ENCODE peak calls at places on chromosomes 12 and 14, in ten cellular contexts. One of them, this sample, is unnamed.

GRCh38 chr14:26598081-26598671 is 343 bp upstream of the NOVA1 start:
- DNase-seq in AG04450: peak; percentile 50
- DNase-seq in left ventricle myocardium inferior: peak; percentile 78
- DNase-seq in fibroblast of lung: peak; percentile 97
- DNase-seq in IMR-90: peak; percentile 82
- DNase-seq in uterus: peak; percentile 93
- DNase-seq in HCT116: no peak
- DNase-seq in naive thymus-derived CD4-positive, alpha-beta T cell: peak; percentile 7
- DNase-seq in OCI-LY7: no peak
- DNase-seq in heart left ventricle: peak; percentile 77
- DNase-seq in this sample: peak; percentile 91

GRCh38 chr14:74566174-74567125 is 45.6 kb downstream of the LTBP2 start:
- DNase-seq in naive thymus-derived CD4-positive, alpha-beta T cell: no peak
- DNase-seq in OCI-LY7: no peak
- DNase-seq in heart left ventricle: peak; percentile 23
- DNase-seq in HCT116: no peak
- DNase-seq in fibroblast of lung: no peak
- DNase-seq in AG04450: no peak
- DNase-seq in left ventricle myocardium inferior: no peak
- DNase-seq in uterus: no peak
- DNase-seq in IMR-90: no peak
- DNase-seq in this sample: no peak

GRCh38 chr12:30696486-30696885 is 817 bp upstream of the IPO8 start:
- DNase-seq in left ventricle myocardium inferior: no peak
- DNase-seq in HCT116: no peak
- DNase-seq in naive thymus-derived CD4-positive, alpha-beta T cell: no peak
- DNase-seq in OCI-LY7: no peak
- DNase-seq in fibroblast of lung: no peak
- DNase-seq in IMR-90: no peak
- DNase-seq in heart left ventricle: no peak
- DNase-seq in AG04450: no peak
- DNase-seq in uterus: no peak
- DNase-seq in this sample: no peak

GRCh38 chr14:106872619-106873446 is 1346.5 kb downstream of the TMEM121 start:
- DNase-seq in naive thymus-derived CD4-positive, alpha-beta T cell: peak; percentile 85
- DNase-seq in left ventricle myocardium inferior: peak; percentile 39
- DNase-seq in heart left ventricle: no peak
- DNase-seq in fibroblast of lung: no peak
- DNase-seq in HCT116: no peak
- DNase-seq in IMR-90: no peak
- DNase-seq in AG04450: no peak
- DNase-seq in OCI-LY7: peak; percentile 90
- DNase-seq in uterus: no peak
- DNase-seq in this sample: no peak

GRCh38 chr14:75835156-75836141 is 146.3 kb downstream of the TGFB3 start:
- DNase-seq in HCT116: no peak
- DNase-seq in IMR-90: no peak
- DNase-seq in heart left ventricle: no peak
- DNase-seq in AG04450: no peak
- DNase-seq in fibroblast of lung: no peak
- DNase-seq in uterus: no peak
- DNase-seq in OCI-LY7: no peak
- DNase-seq in left ventricle myocardium inferior: no peak
- DNase-seq in naive thymus-derived CD4-positive, alpha-beta T cell: no peak
- DNase-seq in this sample: no peak

GRCh38 chr14:36339817-36340216 is 19.4 kb upstream of the MBIP start:
- DNase-seq in fibroblast of lung: no peak
- DNase-seq in OCI-LY7: no peak
- DNase-seq in uterus: no peak
- DNase-seq in IMR-90: no peak
- DNase-seq in HCT116: no peak
- DNase-seq in heart left ventricle: no peak
- DNase-seq in naive thymus-derived CD4-positive, alpha-beta T cell: no peak
- DNase-seq in AG04450: no peak
- DNase-seq in left ventricle myocardium inferior: no peak
- DNase-seq in this sample: no peak

GRCh38 chr14:77761205-77761931 is 412 bp upstream of the SNW1 start:
- DNase-seq in left ventricle myocardium inferior: peak; percentile 32
- DNase-seq in uterus: peak; percentile 40
- DNase-seq in IMR-90: peak; percentile 36
- DNase-seq in HCT116: no peak
- DNase-seq in AG04450: no peak
- DNase-seq in OCI-LY7: peak; percentile 19
- DNase-seq in heart left ventricle: peak; percentile 58
- DNase-seq in fibroblast of lung: peak; percentile 95
- DNase-seq in naive thymus-derived CD4-positive, alpha-beta T cell: no peak
- DNase-seq in this sample: no peak

GRCh38 chr14:21311614-21312013 is 31.7 kb downstream of the RPGRIP1 start:
- DNase-seq in AG04450: no peak
- DNase-seq in IMR-90: no peak
- DNase-seq in left ventricle myocardium inferior: no peak
- DNase-seq in heart left ventricle: no peak
- DNase-seq in uterus: no peak
- DNase-seq in naive thymus-derived CD4-positive, alpha-beta T cell: no peak
- DNase-seq in OCI-LY7: no peak
- DNase-seq in fibroblast of lung: no peak
- DNase-seq in HCT116: no peak
- DNase-seq in this sample: no peak

GRCh38 chr12:46675736-46676135 is 150.1 kb downstream of the SLC38A4 start:
- DNase-seq in left ventricle myocardium inferior: no peak
- DNase-seq in naive thymus-derived CD4-positive, alpha-beta T cell: peak; percentile 38
- DNase-seq in uterus: no peak
- DNase-seq in fibroblast of lung: peak; percentile 68
- DNase-seq in heart left ventricle: peak; percentile 23
- DNase-seq in HCT116: no peak
- DNase-seq in AG04450: no peak
- DNase-seq in OCI-LY7: peak; percentile 10
- DNase-seq in IMR-90: peak; percentile 44
- DNase-seq in this sample: no peak

GRCh38 chr12:53065470-53065869 is 13.7 kb downstream of the SPRYD3 start:
- DNase-seq in heart left ventricle: no peak
- DNase-seq in left ventricle myocardium inferior: no peak
- DNase-seq in HCT116: no peak
- DNase-seq in uterus: peak; percentile 36
- DNase-seq in naive thymus-derived CD4-positive, alpha-beta T cell: no peak
- DNase-seq in IMR-90: no peak
- DNase-seq in AG04450: no peak
- DNase-seq in OCI-LY7: no peak
- DNase-seq in fibroblast of lung: no peak
- DNase-seq in this sample: no peak

GRCh38 chr12:4526923-4527546 is 11.7 kb upstream of the RAD51AP1 start:
- DNase-seq in heart left ventricle: no peak
- DNase-seq in OCI-LY7: peak; percentile 29
- DNase-seq in HCT116: no peak
- DNase-seq in AG04450: no peak
- DNase-seq in uterus: no peak
- DNase-seq in naive thymus-derived CD4-positive, alpha-beta T cell: peak; percentile 42
- DNase-seq in fibroblast of lung: peak; percentile 45
- DNase-seq in IMR-90: peak; percentile 16
- DNase-seq in left ventricle myocardium inferior: no peak
- DNase-seq in this sample: no peak

GRCh38 chr12:84804691-84805473 is 107.7 kb downstream of the SLC6A15 start:
- DNase-seq in uterus: no peak
- DNase-seq in AG04450: no peak
- DNase-seq in fibroblast of lung: no peak
- DNase-seq in naive thymus-derived CD4-positive, alpha-beta T cell: no peak
- DNase-seq in heart left ventricle: no peak
- DNase-seq in left ventricle myocardium inferior: no peak
- DNase-seq in OCI-LY7: no peak
- DNase-seq in IMR-90: no peak
- DNase-seq in HCT116: no peak
- DNase-seq in this sample: peak; percentile 1

GRCh38 chr12:130998136-130998535 is 44.4 kb downstream of the ADGRD1 start:
- DNase-seq in IMR-90: no peak
- DNase-seq in AG04450: no peak
- DNase-seq in HCT116: no peak
- DNase-seq in left ventricle myocardium inferior: no peak
- DNase-seq in uterus: no peak
- DNase-seq in heart left ventricle: no peak
- DNase-seq in OCI-LY7: no peak
- DNase-seq in fibroblast of lung: no peak
- DNase-seq in naive thymus-derived CD4-positive, alpha-beta T cell: no peak
- DNase-seq in this sample: no peak

GRCh38 chr14:42710071-42710470 is 1103.4 kb downstream of the LRFN5 start:
- DNase-seq in IMR-90: peak; percentile 0
- DNase-seq in fibroblast of lung: peak; percentile 12
- DNase-seq in uterus: no peak
- DNase-seq in naive thymus-derived CD4-positive, alpha-beta T cell: no peak
- DNase-seq in HCT116: no peak
- DNase-seq in left ventricle myocardium inferior: no peak
- DNase-seq in heart left ventricle: no peak
- DNase-seq in OCI-LY7: no peak
- DNase-seq in AG04450: no peak
- DNase-seq in this sample: no peak
- H3K9me3 ChIP-seq in IMR-90: no peaks in the 10 kb centered on the region
- H3K9me3 ChIP-seq in fibroblast of lung: no peaks in the 10 kb centered on the region
- H3K9me3 ChIP-seq in uterus: no peaks in the 10 kb centered on the region
- H3K9me3 ChIP-seq in naive thymus-derived CD4-positive, alpha-beta T cell: no peaks in the 10 kb centered on the region
- H3K9me3 ChIP-seq in HCT116: no peaks in the 10 kb centered on the region
- H3K9me3 ChIP-seq in left ventricle myocardium inferior: no peaks in the 10 kb centered on the region
- H3K9me3 ChIP-seq in heart left ventricle: no peaks in the 10 kb centered on the region
- H3K9me3 ChIP-seq in OCI-LY7: no peaks in the 10 kb centered on the region
- H3K9me3 ChIP-seq in AG04450: no peaks in the 10 kb centered on the region
- H3K9me3 ChIP-seq in this sample: no peaks in the 10 kb centered on the region

DNA sequence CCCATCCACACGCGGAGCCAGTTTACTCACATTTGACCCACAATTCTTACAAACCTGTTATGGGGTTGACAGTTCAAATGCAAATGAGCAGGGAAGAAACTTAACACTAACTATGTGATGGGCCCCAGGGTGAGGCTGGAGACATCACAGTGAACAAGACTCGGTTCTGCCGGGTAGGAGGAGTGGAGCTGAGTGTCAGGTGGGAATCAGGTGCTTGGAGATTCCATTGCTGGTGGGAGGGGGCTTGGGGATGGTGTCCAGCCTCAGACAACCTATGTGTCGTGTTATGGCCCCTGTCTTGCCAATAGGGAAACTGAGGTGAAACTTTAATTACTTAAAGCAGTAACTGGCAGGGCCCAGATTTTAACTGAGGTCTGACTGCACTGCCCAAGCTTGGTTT is 41.9 kb downstream of the BEGAIN start:
- DNase-seq in HCT116: no peak
- DNase-seq in fibroblast of lung: no peak
- DNase-seq in IMR-90: no peak
- DNase-seq in OCI-LY7: no peak
- DNase-seq in uterus: no peak
- DNase-seq in heart left ventricle: no peak
- DNase-seq in left ventricle myocardium inferior: no peak
- DNase-seq in AG04450: no peak
- DNase-seq in naive thymus-derived CD4-positive, alpha-beta T cell: no peak
- DNase-seq in this sample: no peak
- H3K9me3 ChIP-seq in HCT116: no peaks in the 10 kb centered on the region
- H3K9me3 ChIP-seq in fibroblast of lung: no peaks in the 10 kb centered on the region
- H3K9me3 ChIP-seq in IMR-90: no peaks in the 10 kb centered on the region
- H3K9me3 ChIP-seq in OCI-LY7: no peaks in the 10 kb centered on the region
- H3K9me3 ChIP-seq in uterus: no peaks in the 10 kb centered on the region
- H3K9me3 ChIP-seq in heart left ventricle: no peaks in the 10 kb centered on the region
- H3K9me3 ChIP-seq in left ventricle myocardium inferior: no peaks in the 10 kb centered on the region
- H3K9me3 ChIP-seq in AG04450: no peaks in the 10 kb centered on the region
- H3K9me3 ChIP-seq in naive thymus-derived CD4-positive, alpha-beta T cell: no peaks in the 10 kb centered on the region
- H3K9me3 ChIP-seq in this sample: no peaks in the 10 kb centered on the region

GRCh38 chr12:38153737-38154061 is 162.9 kb upstream of the ALG10B start:
- DNase-seq in heart left ventricle: no peak
- DNase-seq in left ventricle myocardium inferior: no peak
- DNase-seq in HCT116: no peak
- DNase-seq in naive thymus-derived CD4-positive, alpha-beta T cell: no peak
- DNase-seq in fibroblast of lung: no peak
- DNase-seq in uterus: no peak
- DNase-seq in OCI-LY7: no peak
- DNase-seq in AG04450: no peak
- DNase-seq in IMR-90: no peak
- DNase-seq in this sample: no peak
- H3K9me3 ChIP-seq in heart left ventricle: no peaks in the 10 kb centered on the region
- H3K9me3 ChIP-seq in left ventricle myocardium inferior: no peaks in the 10 kb centered on the region
- H3K9me3 ChIP-seq in HCT116: no peaks in the 10 kb centered on the region
- H3K9me3 ChIP-seq in naive thymus-derived CD4-positive, alpha-beta T cell: no peaks in the 10 kb centered on the region
- H3K9me3 ChIP-seq in fibroblast of lung: no peaks in the 10 kb centered on the region
- H3K9me3 ChIP-seq in uterus: no peaks in the 10 kb centered on the region
- H3K9me3 ChIP-seq in OCI-LY7: no peaks in the 10 kb centered on the region
- H3K9me3 ChIP-seq in AG04450: peaks cover 98% of the 10 kb centered on the region
- H3K9me3 ChIP-seq in IMR-90: peaks cover 68% of the 10 kb centered on the region
- H3K9me3 ChIP-seq in this sample: peaks cover 37% of the 10 kb centered on the region

DNA sequence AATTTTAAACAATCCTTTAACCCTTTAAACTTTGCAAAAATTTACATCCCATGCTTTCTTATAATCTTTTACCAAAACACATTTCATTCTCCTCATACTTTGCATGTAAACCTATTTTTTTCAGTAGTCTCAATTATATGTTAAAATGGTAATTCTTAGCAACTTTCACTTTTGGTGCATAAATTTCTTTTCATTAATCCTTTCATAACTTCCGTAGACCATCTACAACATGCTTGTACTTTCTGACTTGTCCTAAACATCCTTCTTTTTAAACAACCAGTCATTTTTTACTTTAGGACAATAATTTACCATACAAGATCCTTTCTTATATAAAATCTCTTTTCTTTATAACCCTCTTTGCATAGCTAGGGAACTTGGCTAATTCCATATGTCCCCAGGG is 19.5 kb downstream of the CCDC91 start:
- DNase-seq in IMR-90: no peak
- DNase-seq in OCI-LY7: peak; percentile 36
- DNase-seq in naive thymus-derived CD4-positive, alpha-beta T cell: no peak
- DNase-seq in left ventricle myocardium inferior: no peak
- DNase-seq in uterus: no peak
- DNase-seq in HCT116: no peak
- DNase-seq in heart left ventricle: no peak
- DNase-seq in AG04450: no peak
- DNase-seq in fibroblast of lung: peak; percentile 6
- DNase-seq in this sample: no peak
- H3K9me3 ChIP-seq in IMR-90: peaks cover 3% of the 10 kb centered on the region
- H3K9me3 ChIP-seq in OCI-LY7: peaks cover 24% of the 10 kb centered on the region
- H3K9me3 ChIP-seq in naive thymus-derived CD4-positive, alpha-beta T cell: no peaks in the 10 kb centered on the region
- H3K9me3 ChIP-seq in left ventricle myocardium inferior: peaks cover 9% of the 10 kb centered on the region
- H3K9me3 ChIP-seq in uterus: no peaks in the 10 kb centered on the region
- H3K9me3 ChIP-seq in HCT116: peaks cover 12% of the 10 kb centered on the region
- H3K9me3 ChIP-seq in heart left ventricle: no peaks in the 10 kb centered on the region
- H3K9me3 ChIP-seq in AG04450: peaks cover 10% of the 10 kb centered on the region
- H3K9me3 ChIP-seq in fibroblast of lung: no peaks in the 10 kb centered on the region
- H3K9me3 ChIP-seq in this sample: peaks cover 2% of the 10 kb centered on the region

GRCh38 chr14:33402604-33403003 is 463.9 kb downstream of the NPAS3 start:
- DNase-seq in heart left ventricle: peak; percentile 47
- DNase-seq in naive thymus-derived CD4-positive, alpha-beta T cell: no peak
- DNase-seq in uterus: no peak
- DNase-seq in AG04450: no peak
- DNase-seq in IMR-90: no peak
- DNase-seq in OCI-LY7: no peak
- DNase-seq in left ventricle myocardium inferior: peak; percentile 25
- DNase-seq in fibroblast of lung: no peak
- DNase-seq in HCT116: no peak
- DNase-seq in this sample: no peak
- H3K9me3 ChIP-seq in heart left ventricle: no peaks in the 10 kb centered on the region
- H3K9me3 ChIP-seq in naive thymus-derived CD4-positive, alpha-beta T cell: no peaks in the 10 kb centered on the region
- H3K9me3 ChIP-seq in uterus: no peaks in the 10 kb centered on the region
- H3K9me3 ChIP-seq in AG04450: no peaks in the 10 kb centered on the region
- H3K9me3 ChIP-seq in IMR-90: no peaks in the 10 kb centered on the region
- H3K9me3 ChIP-seq in OCI-LY7: no peaks in the 10 kb centered on the region
- H3K9me3 ChIP-seq in left ventricle myocardium inferior: peaks cover 18% of the 10 kb centered on the region
- H3K9me3 ChIP-seq in fibroblast of lung: no peaks in the 10 kb centered on the region
- H3K9me3 ChIP-seq in HCT116: no peaks in the 10 kb centered on the region
- H3K9me3 ChIP-seq in this sample: peaks cover 7% of the 10 kb centered on the region